ENCODE peak calls at places on chromosomes 7 and 10, in five cellular contexts. D is HFFc6; C is activated CD4-positive, CD25-positive, alpha-beta regulatory T cell; P is NCI-H1417; Z is A549. B is an unnamed sample.

GRCh38 chr10:87843714-87844113 is 19.6 kb downstream of the KLLN start:
- DNase-seq in D (no peak), C (no peak), P (no peak), Z (no peak), B (no peak)

GRCh38 chr7:89200758-89201157 is 405.2 kb upstream of the TEX47 start:
- DNase-seq in D (no peak), C (no peak), P (no peak), Z (no peak), B (no peak)

GRCh38 chr7:2104107-2104710 is 128.5 kb downstream of the MAD1L1 start:
- DNase-seq in D (peak; percentile 87), C (peak; percentile 49), P (no peak), Z (peak; percentile 81), B (peak; percentile 67)

GRCh38 chr7:105782391-105783063 is 93.9 kb downstream of the ATXN7L1 start:
- DNase-seq in D (peak; percentile 88), C (no peak), P (no peak), Z (peak; percentile 53), B (no peak)

GRCh38 chr7:117993377-117994003 is 120.2 kb upstream of the CTTNBP2 start:
- DNase-seq in D (no peak), C (no peak), P (peak; percentile 28), Z (peak; percentile 64), B (no peak)

GRCh38 chr10:127041561-127041960 is 136.3 kb downstream of the DOCK1 start:
- DNase-seq in D (peak; percentile 88), C (no peak), P (no peak), Z (no peak), B (no peak)

GRCh38 chr10:48444861-48445841 is 138.7 kb downstream of the MAPK8 start:
- DNase-seq in D (peak; percentile 23), C (no peak), P (peak; percentile 74), Z (peak; percentile 11), B (no peak)

GRCh38 chr7:151786241-151786640 is 90.7 kb downstream of the PRKAG2 start:
- DNase-seq in D (no peak), C (no peak), P (no peak), Z (no peak), B (no peak)

GRCh38 chr7:67821116-67821515 is 824.5 kb downstream of the TYW1 start:
- DNase-seq in D (no peak), C (no peak), P (no peak), Z (no peak), B (no peak)

GRCh38 chr7:22879718-22880306 is 57.2 kb upstream of the TOMM7 start:
- DNase-seq in D (no peak), C (no peak), P (no peak), Z (no peak), B (no peak)

GRCh38 chr10:119644215-119644826 is 6.9 kb upstream of the BAG3 start:
- DNase-seq in D (no peak), C (no peak), P (no peak), Z (no peak), B (no peak)

GRCh38 chr10:71980181-71981023 is 16.2 kb downstream of the CHST3 start:
- DNase-seq in D (no peak), C (no peak), P (no peak), Z (no peak), B (no peak)

GRCh38 chr7:34064511-34065158 is 159.3 kb downstream of the BMPER start:
- DNase-seq in D (no peak), C (no peak), P (no peak), Z (peak; percentile 91), B (no peak)

GRCh38 chr10:14184841-14185500 is 145.8 kb downstream of the FRMD4A start:
- DNase-seq in D (no peak), C (no peak), P (no peak), Z (no peak), B (no peak)

GRCh38 chr7:1230411-1231213 is 2.1 kb upstream of the UNCX start:
- DNase-seq in D (no peak), C (no peak), P (no peak), Z (no peak), B (no peak)

GRCh38 chr10:133158437-133158755 is 1.6 kb upstream of the KNDC1 start:
- DNase-seq in D (no peak), C (no peak), P (no peak), Z (no peak), B (no peak)

GRCh38 chr10:17432738-17433137 is 21.7 kb downstream of the ST8SIA6 start:
- DNase-seq in D (no peak), C (no peak), P (no peak), Z (no peak), B (no peak)

GRCh38 chr10:123529146-123529760 is 136.9 kb upstream of the GPR26 start:
- DNase-seq in D (no peak), C (no peak), P (no peak), Z (no peak), B (no peak)

GRCh38 chr10:122054046-122055025 is 65.4 kb downstream of the TACC2 start:
- DNase-seq in D (peak; percentile 54), C (no peak), P (no peak), Z (peak; percentile 90), B (no peak)

GRCh38 chr10:77037735-77038411 is 599.7 kb downstream of the KCNMA1 start:
- DNase-seq in D (no peak), C (no peak), P (peak; percentile 76), Z (no peak), B (no peak)